ENCODE peak calls at places on chromosomes 4 and X, in six cellular contexts. One of them, this sample, is unnamed.

GRCh38 chrX:115889121-115889890 is 281.2 kb upstream of the AGTR2 start:
- DNase-seq in GM12891: no peak
- DNase-seq in tibial nerve: no peak
- DNase-seq in GM12878: no peak
- DNase-seq in A549: no peak
- DNase-seq in breast epithelium: no peak
- DNase-seq in this sample: no peak

GRCh38 chrX:10124506-10125247 is 32.1 kb upstream of the CLCN4 start:
- DNase-seq in breast epithelium: no peak
- DNase-seq in tibial nerve: no peak
- DNase-seq in GM12891: no peak
- DNase-seq in A549: no peak
- DNase-seq in GM12878: no peak
- DNase-seq in this sample: no peak

GRCh38 chr4:109408711-109409110 is 24.9 kb upstream of the SEC24B start:
- DNase-seq in tibial nerve: no peak
- DNase-seq in GM12878: no peak
- DNase-seq in GM12891: no peak
- DNase-seq in A549: no peak
- DNase-seq in breast epithelium: no peak
- DNase-seq in this sample: no peak

GRCh38 chrX:55816023-55816422 is 98.5 kb downstream of the RRAGB start:
- DNase-seq in breast epithelium: no peak
- DNase-seq in GM12878: no peak
- DNase-seq in tibial nerve: no peak
- DNase-seq in GM12891: no peak
- DNase-seq in A549: no peak
- DNase-seq in this sample: no peak

GRCh38 chr4:10088135-10089010 is 28.2 kb downstream of the WDR1 start:
- DNase-seq in tibial nerve: no peak
- DNase-seq in A549: no peak
- DNase-seq in breast epithelium: no peak
- DNase-seq in GM12891: no peak
- DNase-seq in GM12878: no peak
- DNase-seq in this sample: no peak

GRCh38 chrX:1167466-1167865 is 45.0 kb downstream of the CRLF2 start:
- DNase-seq in tibial nerve: no peak
- DNase-seq in GM12891: no peak
- DNase-seq in A549: no peak
- DNase-seq in breast epithelium: no peak
- DNase-seq in GM12878: no peak
- DNase-seq in this sample: no peak

GRCh38 chr4:41718907-41719306 is 29.6 kb downstream of the PHOX2B start:
- DNase-seq in GM12891: no peak
- DNase-seq in tibial nerve: no peak
- DNase-seq in A549: no peak
- DNase-seq in GM12878: no peak
- DNase-seq in breast epithelium: no peak
- DNase-seq in this sample: no peak

GRCh38 chr4:56386091-56386490 is 1.2 kb downstream of the AASDH start:
- DNase-seq in GM12891: no peak
- DNase-seq in tibial nerve: no peak
- DNase-seq in GM12878: no peak
- DNase-seq in breast epithelium: no peak
- DNase-seq in A549: no peak
- DNase-seq in this sample: no peak

GRCh38 chr4:135777386-135777785 is 1575.8 kb upstream of the PABPC4L start:
- DNase-seq in tibial nerve: no peak
- DNase-seq in A549: no peak
- DNase-seq in GM12878: no peak
- DNase-seq in breast epithelium: no peak
- DNase-seq in GM12891: no peak
- DNase-seq in this sample: no peak

GRCh38 chr4:111979921-111980320 is 165.3 kb upstream of the FAM241A start:
- DNase-seq in breast epithelium: no peak
- DNase-seq in A549: no peak
- DNase-seq in GM12891: no peak
- DNase-seq in GM12878: no peak
- DNase-seq in tibial nerve: no peak
- DNase-seq in this sample: no peak

GRCh38 chrX:25858273-25858880 is 279.8 kb upstream of the MAGEB18 start:
- DNase-seq in GM12878: no peak
- DNase-seq in breast epithelium: no peak
- DNase-seq in tibial nerve: no peak
- DNase-seq in GM12891: no peak
- DNase-seq in A549: no peak
- DNase-seq in this sample: no peak

GRCh38 chr4:184983660-184984356 is 34.5 kb upstream of the HELT start:
- DNase-seq in breast epithelium: peak; percentile 57
- DNase-seq in GM12891: peak; percentile 56
- DNase-seq in tibial nerve: peak; percentile 38
- DNase-seq in GM12878: peak; percentile 24
- DNase-seq in A549: peak; percentile 26
- DNase-seq in this sample: peak; percentile 43

GRCh38 chrX:20066968-20067708 is 49.6 kb downstream of the MAP7D2 start:
- DNase-seq in A549: peak; percentile 45
- DNase-seq in tibial nerve: no peak
- DNase-seq in GM12878: no peak
- DNase-seq in breast epithelium: no peak
- DNase-seq in GM12891: peak; percentile 26
- DNase-seq in this sample: no peak

GRCh38 chrX:100625985-100626491 is 10.6 kb downstream of the TSPAN6 start:
- DNase-seq in GM12891: no peak
- DNase-seq in GM12878: peak; percentile 66
- DNase-seq in A549: no peak
- DNase-seq in tibial nerve: no peak
- DNase-seq in breast epithelium: no peak
- DNase-seq in this sample: no peak

GRCh38 chr4:96407651-96408342 is 567.9 kb downstream of the PDHA2 start:
- DNase-seq in breast epithelium: no peak
- DNase-seq in A549: no peak
- DNase-seq in GM12878: no peak
- DNase-seq in GM12891: no peak
- DNase-seq in tibial nerve: no peak
- DNase-seq in this sample: no peak

GRCh38 chr4:13920901-13921300 is 293.4 kb upstream of the BOD1L1 start:
- DNase-seq in A549: peak; percentile 70
- DNase-seq in GM12891: no peak
- DNase-seq in GM12878: no peak
- DNase-seq in tibial nerve: peak; percentile 15
- DNase-seq in breast epithelium: no peak
- DNase-seq in this sample: peak; percentile 51

GRCh38 chr4:94369046-94369445 is 26.4 kb upstream of the HPGDS start:
- DNase-seq in GM12878: no peak
- DNase-seq in breast epithelium: no peak
- DNase-seq in A549: no peak
- DNase-seq in tibial nerve: no peak
- DNase-seq in GM12891: no peak
- DNase-seq in this sample: no peak

GRCh38 chr4:59818656-59819055 is 1381.5 kb upstream of the ADGRL3 start:
- DNase-seq in A549: peak; percentile 1
- DNase-seq in GM12891: no peak
- DNase-seq in GM12878: peak; percentile 15
- DNase-seq in breast epithelium: no peak
- DNase-seq in tibial nerve: no peak
- DNase-seq in this sample: no peak

GRCh38 chr4:16864199-16864598 is 34.2 kb downstream of the LDB2 start:
- DNase-seq in tibial nerve: no peak
- DNase-seq in breast epithelium: no peak
- DNase-seq in A549: no peak
- DNase-seq in GM12891: no peak
- DNase-seq in GM12878: no peak
- DNase-seq in this sample: no peak

GRCh38 chrX:119647552-119648420 is 41.6 kb upstream of the NKRF start:
- DNase-seq in A549: no peak
- DNase-seq in GM12878: peak; percentile 98
- DNase-seq in GM12891: no peak
- DNase-seq in tibial nerve: no peak
- DNase-seq in breast epithelium: no peak
- DNase-seq in this sample: no peak

GRCh38 chr4:120399846-120400245 is 333.2 kb upstream of the MAD2L1 start:
- DNase-seq in breast epithelium: no peak
- DNase-seq in tibial nerve: no peak
- DNase-seq in GM12878: no peak
- DNase-seq in A549: no peak
- DNase-seq in GM12891: no peak
- DNase-seq in this sample: no peak

GRCh38 chrX:47384502-47384901 is 14.1 kb downstream of the ZNF157 start:
- DNase-seq in breast epithelium: peak; percentile 60
- DNase-seq in GM12878: peak; percentile 21
- DNase-seq in GM12891: peak; percentile 20
- DNase-seq in A549: peak; percentile 14
- DNase-seq in tibial nerve: peak; percentile 17
- DNase-seq in this sample: peak; percentile 2

GRCh38 chr4:2285665-2286381 is 23.9 kb upstream of the MXD4 start:
- DNase-seq in GM12891: no peak
- DNase-seq in GM12878: no peak
- DNase-seq in breast epithelium: no peak
- DNase-seq in tibial nerve: no peak
- DNase-seq in A549: no peak
- DNase-seq in this sample: no peak

GRCh38 chr4:7103599-7104365 is 35.9 kb upstream of the GRPEL1 start:
- DNase-seq in tibial nerve: peak; percentile 53
- DNase-seq in A549: peak; percentile 28
- DNase-seq in GM12878: no peak
- DNase-seq in GM12891: no peak
- DNase-seq in breast epithelium: no peak
- DNase-seq in this sample: no peak

GRCh38 chr4:53967971-53968370 is 96.4 kb downstream of the CHIC2 start:
- DNase-seq in tibial nerve: no peak
- DNase-seq in GM12878: no peak
- DNase-seq in breast epithelium: no peak
- DNase-seq in GM12891: no peak
- DNase-seq in A549: no peak
- DNase-seq in this sample: no peak

GRCh38 chr4:22099896-22100295 is 151.3 kb upstream of the KCNIP4 start:
- DNase-seq in GM12878: no peak
- DNase-seq in A549: no peak
- DNase-seq in tibial nerve: no peak
- DNase-seq in breast epithelium: no peak
- DNase-seq in GM12891: no peak
- DNase-seq in this sample: no peak

GRCh38 chr4:129862461-129862860 is 766.5 kb downstream of the C4orf33 start:
- DNase-seq in GM12878: no peak
- DNase-seq in breast epithelium: no peak
- DNase-seq in A549: no peak
- DNase-seq in GM12891: no peak
- DNase-seq in tibial nerve: no peak
- DNase-seq in this sample: no peak

GRCh38 chrX:24990585-24990984 is 25.2 kb downstream of the ARX start:
- DNase-seq in GM12878: no peak
- DNase-seq in breast epithelium: no peak
- DNase-seq in GM12891: no peak
- DNase-seq in A549: no peak
- DNase-seq in tibial nerve: no peak
- DNase-seq in this sample: no peak

GRCh38 chrX:83511208-83511607 is 3.1 kb downstream of the POU3F4 start:
- DNase-seq in tibial nerve: no peak
- DNase-seq in GM12891: no peak
- DNase-seq in breast epithelium: no peak
- DNase-seq in A549: no peak
- DNase-seq in GM12878: no peak
- DNase-seq in this sample: no peak

GRCh38 chr4:123599061-123599919 is 202.7 kb downstream of the SPRY1 start:
- DNase-seq in breast epithelium: no peak
- DNase-seq in GM12878: no peak
- DNase-seq in A549: no peak
- DNase-seq in tibial nerve: no peak
- DNase-seq in GM12891: no peak
- DNase-seq in this sample: no peak

GRCh38 chr4:81807927-81808672 is 336.4 kb upstream of the RASGEF1B start:
- DNase-seq in GM12878: no peak
- DNase-seq in A549: no peak
- DNase-seq in tibial nerve: no peak
- DNase-seq in GM12891: no peak
- DNase-seq in breast epithelium: no peak
- DNase-seq in this sample: no peak

GRCh38 chr4:76301068-76301774 is 5.3 kb upstream of the STBD1 start:
- DNase-seq in breast epithelium: no peak
- DNase-seq in A549: peak; percentile 43
- DNase-seq in GM12891: peak; percentile 63
- DNase-seq in tibial nerve: no peak
- DNase-seq in GM12878: peak; percentile 74
- DNase-seq in this sample: peak; percentile 32

GRCh38 chrX:69429339-69430014 is 74.6 kb upstream of the NALF2 start:
- DNase-seq in GM12878: no peak
- DNase-seq in A549: no peak
- DNase-seq in tibial nerve: no peak
- DNase-seq in breast epithelium: no peak
- DNase-seq in GM12891: no peak
- DNase-seq in this sample: no peak

GRCh38 chr4:86934772-86935498 is at the start of gene AFF1:
- DNase-seq in A549: peak; percentile 75
- DNase-seq in tibial nerve: peak; percentile 77
- DNase-seq in GM12891: peak; percentile 78
- DNase-seq in GM12878: peak; percentile 71
- DNase-seq in breast epithelium: peak; percentile 92
- DNase-seq in this sample: peak; percentile 51
- TF ChIP-seq POLR2A in A549: peak; percentile 78
- TF ChIP-seq POLR2A in tibial nerve: peak; percentile 83
- TF ChIP-seq POLR2A in GM12891: peak; percentile 80
- TF ChIP-seq POLR2A in GM12878: peak; percentile 96
- TF ChIP-seq POLR2A in breast epithelium: no peak
- TF ChIP-seq POLR2A in this sample: peak; percentile 90

DNA sequence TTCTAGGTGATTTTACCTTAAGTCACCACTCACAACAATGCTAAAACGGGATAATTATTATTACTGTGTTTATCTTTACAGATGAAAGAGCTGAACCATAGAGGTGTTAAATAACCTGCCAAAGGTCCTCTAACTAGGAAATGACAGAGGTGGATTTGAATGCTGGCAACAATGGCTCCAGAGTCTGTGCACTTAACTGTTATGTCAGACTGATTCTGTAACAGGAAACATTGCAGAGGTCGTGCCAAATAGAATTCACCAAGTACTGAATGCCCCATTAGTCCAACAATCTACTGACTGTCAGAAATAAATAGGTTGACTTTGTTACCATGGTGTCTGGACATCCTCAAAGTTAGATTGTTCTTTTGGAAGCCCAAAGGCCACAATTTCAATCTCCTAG is 20.9 kb upstream of the USP27X start:
- DNase-seq in tibial nerve: no peak
- DNase-seq in GM12878: no peak
- DNase-seq in A549: no peak
- DNase-seq in GM12891: no peak
- DNase-seq in breast epithelium: no peak
- DNase-seq in this sample: no peak
- TF ChIP-seq POLR2A in tibial nerve: no peak
- TF ChIP-seq POLR2A in GM12878: no peak
- TF ChIP-seq POLR2A in A549: no peak
- TF ChIP-seq POLR2A in GM12891: no peak
- TF ChIP-seq POLR2A in breast epithelium: no peak
- TF ChIP-seq POLR2A in this sample: no peak

GRCh38 chr4:99893991-99894981 is at the start of gene LAMTOR3:
- DNase-seq in tibial nerve: peak; percentile 77
- DNase-seq in breast epithelium: peak; percentile 85
- DNase-seq in GM12891: peak; percentile 71
- DNase-seq in GM12878: peak; percentile 75
- DNase-seq in A549: peak; percentile 60
- DNase-seq in this sample: peak; percentile 49
- TF ChIP-seq POLR2A in tibial nerve: no peak
- TF ChIP-seq POLR2A in breast epithelium: no peak
- TF ChIP-seq POLR2A in GM12891: peak; percentile 76
- TF ChIP-seq POLR2A in GM12878: peak; percentile 83
- TF ChIP-seq POLR2A in A549: peak; percentile 12
- TF ChIP-seq POLR2A in this sample: peak; percentile 37

GRCh38 chr4:37685726-37686372 is 327 bp downstream of the RELL1 start:
- DNase-seq in tibial nerve: peak; percentile 34
- DNase-seq in GM12878: no peak
- DNase-seq in breast epithelium: peak; percentile 61
- DNase-seq in A549: peak; percentile 21
- DNase-seq in GM12891: no peak
- DNase-seq in this sample: peak; percentile 12
- TF ChIP-seq POLR2A in tibial nerve: peak; percentile 64
- TF ChIP-seq POLR2A in GM12878: peak; percentile 92
- TF ChIP-seq POLR2A in breast epithelium: peak; percentile 65
- TF ChIP-seq POLR2A in A549: peak; percentile 77
- TF ChIP-seq POLR2A in GM12891: peak; percentile 56
- TF ChIP-seq POLR2A in this sample: peak; percentile 96

This sample was measured in H54.